ENCODE peak calls at places on chromosomes 16 and 17, in ten cellular contexts. One of them, this sample, is unnamed.

GRCh38 chr16:67943619-67944503 is at the start of gene LCAT:
- DNase-seq in lower leg skin: no peak
- DNase-seq in cardiac fibroblast: no peak
- DNase-seq in fibroblast of the aortic adventitia: peak
- DNase-seq in heart right ventricle: peak
- DNase-seq in RWPE2: no peak
- DNase-seq in bronchial epithelial cell: no peak
- DNase-seq in keratinocyte: no peak
- DNase-seq in dorsolateral prefrontal cortex: peak
- DNase-seq in tibial artery: peak
- DNase-seq in this sample: peak

GRCh38 chr17:18377437-18378204 is at the start of gene EVPLL:
- DNase-seq in tibial artery: no peak
- DNase-seq in lower leg skin: peak
- DNase-seq in keratinocyte: peak
- DNase-seq in cardiac fibroblast: no peak
- DNase-seq in heart right ventricle: no peak
- DNase-seq in dorsolateral prefrontal cortex: no peak
- DNase-seq in bronchial epithelial cell: peak
- DNase-seq in fibroblast of the aortic adventitia: no peak
- DNase-seq in RWPE2: peak
- DNase-seq in this sample: peak

GRCh38 chr16:424033-424622 is 1.3 kb upstream of the RAB11FIP3 start:
- DNase-seq in lower leg skin: peak
- DNase-seq in heart right ventricle: peak
- DNase-seq in keratinocyte: peak
- DNase-seq in dorsolateral prefrontal cortex: peak
- DNase-seq in tibial artery: peak
- DNase-seq in bronchial epithelial cell: peak
- DNase-seq in RWPE2: peak
- DNase-seq in fibroblast of the aortic adventitia: peak
- DNase-seq in cardiac fibroblast: peak
- DNase-seq in this sample: peak

GRCh38 chr17:14318906-14319205 is 18.0 kb downstream of the HS3ST3B1 start:
- DNase-seq in tibial artery: no peak
- DNase-seq in lower leg skin: peak
- DNase-seq in RWPE2: no peak
- DNase-seq in fibroblast of the aortic adventitia: no peak
- DNase-seq in cardiac fibroblast: no peak
- DNase-seq in bronchial epithelial cell: no peak
- DNase-seq in heart right ventricle: no peak
- DNase-seq in dorsolateral prefrontal cortex: no peak
- DNase-seq in keratinocyte: no peak
- DNase-seq in this sample: no peak

GRCh38 chr16:28569968-28570752 is 16.4 kb downstream of the SGF29 start:
- DNase-seq in lower leg skin: no peak
- DNase-seq in tibial artery: no peak
- DNase-seq in dorsolateral prefrontal cortex: no peak
- DNase-seq in cardiac fibroblast: no peak
- DNase-seq in RWPE2: no peak
- DNase-seq in fibroblast of the aortic adventitia: no peak
- DNase-seq in heart right ventricle: no peak
- DNase-seq in keratinocyte: no peak
- DNase-seq in bronchial epithelial cell: no peak
- DNase-seq in this sample: no peak

GRCh38 chr17:15457723-15458094 is 9.7 kb downstream of the CDRT4 start:
- DNase-seq in RWPE2: no peak
- DNase-seq in cardiac fibroblast: no peak
- DNase-seq in tibial artery: peak
- DNase-seq in fibroblast of the aortic adventitia: no peak
- DNase-seq in dorsolateral prefrontal cortex: no peak
- DNase-seq in lower leg skin: peak
- DNase-seq in bronchial epithelial cell: no peak
- DNase-seq in heart right ventricle: no peak
- DNase-seq in keratinocyte: no peak
- DNase-seq in this sample: no peak

GRCh38 chr17:17613708-17614114 is 22.2 kb upstream of the PEMT start:
- DNase-seq in fibroblast of the aortic adventitia: peak
- DNase-seq in dorsolateral prefrontal cortex: peak
- DNase-seq in lower leg skin: no peak
- DNase-seq in heart right ventricle: peak
- DNase-seq in keratinocyte: no peak
- DNase-seq in bronchial epithelial cell: peak
- DNase-seq in cardiac fibroblast: peak
- DNase-seq in tibial artery: no peak
- DNase-seq in RWPE2: no peak
- DNase-seq in this sample: peak

GRCh38 chr17:13589658-13590057 is 12.1 kb downstream of the HS3ST3A1 start:
- DNase-seq in heart right ventricle: no peak
- DNase-seq in bronchial epithelial cell: no peak
- DNase-seq in dorsolateral prefrontal cortex: no peak
- DNase-seq in tibial artery: no peak
- DNase-seq in RWPE2: no peak
- DNase-seq in keratinocyte: no peak
- DNase-seq in cardiac fibroblast: no peak
- DNase-seq in fibroblast of the aortic adventitia: no peak
- DNase-seq in lower leg skin: no peak
- DNase-seq in this sample: no peak

GRCh38 chr17:39740357-39741111 is 2.8 kb downstream of the GRB7 start:
- DNase-seq in keratinocyte: peak
- DNase-seq in bronchial epithelial cell: peak
- DNase-seq in fibroblast of the aortic adventitia: peak
- DNase-seq in dorsolateral prefrontal cortex: no peak
- DNase-seq in cardiac fibroblast: peak
- DNase-seq in RWPE2: peak
- DNase-seq in heart right ventricle: no peak
- DNase-seq in tibial artery: no peak
- DNase-seq in lower leg skin: no peak
- DNase-seq in this sample: peak

GRCh38 chr17:50559674-50560184 is 786 bp upstream of the CACNA1G start:
- DNase-seq in lower leg skin: peak
- DNase-seq in dorsolateral prefrontal cortex: no peak
- DNase-seq in keratinocyte: no peak
- DNase-seq in bronchial epithelial cell: peak
- DNase-seq in tibial artery: peak
- DNase-seq in fibroblast of the aortic adventitia: peak
- DNase-seq in cardiac fibroblast: peak
- DNase-seq in heart right ventricle: peak
- DNase-seq in RWPE2: no peak
- DNase-seq in this sample: peak

GRCh38 chr16:81739503-81739902 is 39.6 kb upstream of the PLCG2 start:
- DNase-seq in lower leg skin: no peak
- DNase-seq in fibroblast of the aortic adventitia: no peak
- DNase-seq in RWPE2: no peak
- DNase-seq in tibial artery: no peak
- DNase-seq in dorsolateral prefrontal cortex: no peak
- DNase-seq in cardiac fibroblast: no peak
- DNase-seq in bronchial epithelial cell: no peak
- DNase-seq in keratinocyte: no peak
- DNase-seq in heart right ventricle: no peak
- DNase-seq in this sample: no peak
- H3K4me3 ChIP-seq in lower leg skin: no peak
- H3K4me3 ChIP-seq in fibroblast of the aortic adventitia: no peak
- H3K4me3 ChIP-seq in RWPE2: no peak
- H3K4me3 ChIP-seq in tibial artery: no peak
- H3K4me3 ChIP-seq in dorsolateral prefrontal cortex: no peak
- H3K4me3 ChIP-seq in cardiac fibroblast: no peak
- H3K4me3 ChIP-seq in bronchial epithelial cell: no peak
- H3K4me3 ChIP-seq in keratinocyte: no peak
- H3K4me3 ChIP-seq in heart right ventricle: no peak
- H3K4me3 ChIP-seq in this sample: no peak

DNA sequence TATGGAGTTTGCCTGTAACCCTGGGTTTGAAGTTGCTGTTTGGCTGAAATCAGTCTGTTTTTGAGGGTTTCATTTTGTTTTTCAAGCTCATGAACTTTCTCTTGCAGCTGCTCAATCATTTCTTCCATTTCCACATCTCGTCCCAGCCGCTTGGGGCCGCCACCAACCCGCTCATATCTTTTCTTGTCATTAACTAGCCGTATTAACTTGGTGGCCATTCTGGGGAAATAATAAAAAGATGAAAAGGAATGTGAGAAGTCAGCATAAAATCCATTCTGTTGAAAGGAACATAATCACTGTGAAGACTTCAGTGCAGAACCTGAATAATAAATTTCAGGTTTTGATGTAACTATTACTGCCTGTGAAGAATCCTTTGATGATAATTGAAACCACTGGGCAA is 11.5 kb downstream of the RPGRIP1L start:
- DNase-seq in fibroblast of the aortic adventitia: no peak
- DNase-seq in bronchial epithelial cell: no peak
- DNase-seq in tibial artery: no peak
- DNase-seq in lower leg skin: no peak
- DNase-seq in heart right ventricle: no peak
- DNase-seq in cardiac fibroblast: peak
- DNase-seq in dorsolateral prefrontal cortex: no peak
- DNase-seq in keratinocyte: no peak
- DNase-seq in RWPE2: no peak
- DNase-seq in this sample: no peak
- TF ChIP-seq CTCF in fibroblast of the aortic adventitia: no peak
- TF ChIP-seq CTCF in bronchial epithelial cell: peak
- TF ChIP-seq CTCF in tibial artery: no peak
- TF ChIP-seq CTCF in lower leg skin: no peak
- TF ChIP-seq CTCF in heart right ventricle: no peak
- TF ChIP-seq CTCF in cardiac fibroblast: no peak
- TF ChIP-seq CTCF in dorsolateral prefrontal cortex: no peak
- TF ChIP-seq CTCF in keratinocyte: no peak
- TF ChIP-seq CTCF in RWPE2: no peak
- TF ChIP-seq CTCF in this sample: peak

DNA sequence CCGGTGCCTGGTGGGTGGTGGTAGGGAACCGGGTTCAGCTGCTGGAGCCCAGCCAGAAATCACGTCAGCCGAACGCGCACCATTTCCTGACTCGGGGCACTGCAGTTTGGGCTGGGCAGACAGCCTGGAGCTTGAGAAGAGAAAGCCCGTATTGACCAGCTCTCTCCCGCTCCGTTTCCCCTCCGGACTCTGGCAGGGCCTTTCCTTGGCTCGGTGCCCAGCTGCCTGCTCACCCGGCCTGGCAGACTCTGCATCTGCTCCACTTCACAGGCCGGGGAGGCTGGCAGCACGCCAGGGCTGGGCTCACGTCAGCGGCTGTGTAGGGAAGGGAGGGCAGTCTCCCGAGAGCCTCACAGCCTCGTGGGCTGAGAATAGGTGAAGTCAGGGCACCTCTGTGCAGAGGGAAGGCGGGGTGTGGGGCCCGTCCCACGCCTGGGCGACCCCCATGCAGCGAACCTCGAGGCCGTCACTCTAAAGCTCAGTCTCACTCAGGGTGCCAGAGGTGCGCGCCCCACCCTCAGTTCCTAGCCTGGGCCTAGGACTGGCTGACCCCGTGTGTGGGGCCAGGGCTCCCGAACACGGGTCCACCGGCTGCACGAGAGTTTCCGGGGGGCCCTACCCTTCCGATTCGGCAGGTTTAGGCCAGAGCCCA is 59.1 kb downstream of the OR1D5 start:
- DNase-seq in lower leg skin: peak
- DNase-seq in tibial artery: peak
- DNase-seq in RWPE2: peak
- DNase-seq in heart right ventricle: peak
- DNase-seq in dorsolateral prefrontal cortex: peak
- DNase-seq in cardiac fibroblast: peak
- DNase-seq in fibroblast of the aortic adventitia: peak
- DNase-seq in bronchial epithelial cell: peak
- DNase-seq in keratinocyte: peak
- DNase-seq in this sample: peak
- H3K4me3 ChIP-seq in lower leg skin: no peak
- H3K4me3 ChIP-seq in tibial artery: peak
- H3K4me3 ChIP-seq in RWPE2: no peak
- H3K4me3 ChIP-seq in heart right ventricle: peak
- H3K4me3 ChIP-seq in dorsolateral prefrontal cortex: peak
- H3K4me3 ChIP-seq in cardiac fibroblast: no peak
- H3K4me3 ChIP-seq in fibroblast of the aortic adventitia: peak
- H3K4me3 ChIP-seq in bronchial epithelial cell: no peak
- H3K4me3 ChIP-seq in keratinocyte: no peak
- H3K4me3 ChIP-seq in this sample: peak

GRCh38 chr17:19415311-19415710 is 4.3 kb downstream of the RNF112 start:
- DNase-seq in dorsolateral prefrontal cortex: no peak
- DNase-seq in RWPE2: no peak
- DNase-seq in bronchial epithelial cell: no peak
- DNase-seq in lower leg skin: no peak
- DNase-seq in fibroblast of the aortic adventitia: no peak
- DNase-seq in heart right ventricle: no peak
- DNase-seq in tibial artery: no peak
- DNase-seq in cardiac fibroblast: no peak
- DNase-seq in keratinocyte: no peak
- DNase-seq in this sample: no peak

GRCh38 chr17:19421926-19422325 is 10.9 kb downstream of the RNF112 start:
- DNase-seq in cardiac fibroblast: no peak
- DNase-seq in RWPE2: no peak
- DNase-seq in lower leg skin: no peak
- DNase-seq in keratinocyte: no peak
- DNase-seq in bronchial epithelial cell: no peak
- DNase-seq in dorsolateral prefrontal cortex: no peak
- DNase-seq in heart right ventricle: no peak
- DNase-seq in fibroblast of the aortic adventitia: no peak
- DNase-seq in tibial artery: no peak
- DNase-seq in this sample: no peak

GRCh38 chr17:19417611-19418010 is 6.6 kb downstream of the RNF112 start:
- DNase-seq in keratinocyte: no peak
- DNase-seq in cardiac fibroblast: no peak
- DNase-seq in bronchial epithelial cell: no peak
- DNase-seq in lower leg skin: no peak
- DNase-seq in tibial artery: no peak
- DNase-seq in dorsolateral prefrontal cortex: no peak
- DNase-seq in RWPE2: no peak
- DNase-seq in fibroblast of the aortic adventitia: no peak
- DNase-seq in heart right ventricle: no peak
- DNase-seq in this sample: no peak

GRCh38 chr17:19415806-19416775 is 5.1 kb downstream of the RNF112 start:
- DNase-seq in cardiac fibroblast: no peak
- DNase-seq in dorsolateral prefrontal cortex: no peak
- DNase-seq in RWPE2: no peak
- DNase-seq in bronchial epithelial cell: no peak
- DNase-seq in tibial artery: no peak
- DNase-seq in keratinocyte: no peak
- DNase-seq in heart right ventricle: no peak
- DNase-seq in lower leg skin: no peak
- DNase-seq in fibroblast of the aortic adventitia: no peak
- DNase-seq in this sample: no peak

DNA sequence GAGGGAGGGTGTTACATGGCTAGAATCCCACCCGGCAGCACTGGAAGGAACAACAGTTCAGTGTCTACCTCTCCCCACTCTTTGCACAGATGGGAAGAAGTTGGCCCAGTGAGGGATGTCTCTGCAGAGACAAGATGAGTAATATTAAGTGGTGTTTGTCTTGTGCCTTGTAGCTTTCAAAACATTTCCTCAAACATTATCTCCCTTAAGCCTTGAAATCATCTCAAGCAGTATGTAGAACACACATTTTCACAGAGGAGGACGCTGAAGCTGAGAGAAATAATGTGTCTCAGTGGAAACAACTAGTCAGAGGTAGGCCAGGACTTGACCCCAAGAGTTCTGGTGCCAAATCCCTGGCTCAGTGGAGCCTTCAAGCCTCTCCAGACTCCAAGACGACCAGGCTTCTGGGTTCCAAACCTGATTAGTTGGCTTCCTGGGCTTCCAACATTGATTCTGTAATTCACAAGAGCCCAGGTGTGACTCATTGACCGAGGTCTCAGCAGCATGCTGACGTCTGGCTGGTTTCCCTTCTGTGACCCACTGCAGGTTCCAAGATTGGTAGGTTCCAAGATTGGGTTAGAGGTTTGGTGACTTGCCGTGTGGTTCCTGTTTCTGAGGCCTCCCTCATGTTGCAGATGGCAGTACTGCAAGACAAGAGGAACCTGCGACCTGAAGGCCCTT is 7.4 kb downstream of the RNF112 start:
- DNase-seq in RWPE2: no peak
- DNase-seq in heart right ventricle: no peak
- DNase-seq in lower leg skin: no peak
- DNase-seq in bronchial epithelial cell: peak
- DNase-seq in tibial artery: no peak
- DNase-seq in cardiac fibroblast: peak
- DNase-seq in keratinocyte: no peak
- DNase-seq in dorsolateral prefrontal cortex: no peak
- DNase-seq in fibroblast of the aortic adventitia: peak
- DNase-seq in this sample: peak
- TF ChIP-seq CTCF in RWPE2: no peak
- TF ChIP-seq CTCF in heart right ventricle: no peak
- TF ChIP-seq CTCF in lower leg skin: no peak
- TF ChIP-seq CTCF in bronchial epithelial cell: no peak
- TF ChIP-seq CTCF in tibial artery: peak
- TF ChIP-seq CTCF in cardiac fibroblast: no peak
- TF ChIP-seq CTCF in keratinocyte: no peak
- TF ChIP-seq CTCF in dorsolateral prefrontal cortex: no peak
- TF ChIP-seq CTCF in fibroblast of the aortic adventitia: peak
- TF ChIP-seq CTCF in this sample: no peak